ENCODE peak calls at places on chromosomes 1 and 21, in seven cellular contexts. O is mucosa of gallbladder, B is COR-L47, C is globus pallidus, W is midbrain, K is HS-5, I is NCI-H1930. S is an unnamed sample.

GRCh38 chr1:177913762-177914540 is 55.9 kb downstream of the SEC16B start:
- DNase-seq in O (no peak), B (peak; percentile 35), C (no peak), W (no peak), K (no peak), I (no peak), S (no peak)

GRCh38 chr1:28668956-28669719 is 554 bp downstream of the GMEB1 start:
- DNase-seq in O (no peak), B (peak; percentile 86), C (peak; percentile 50), W (peak; percentile 45), K (no peak), I (peak; percentile 82), S (peak; percentile 24)

GRCh38 chr1:20483833-20484525 is 2.0 kb downstream of the CAMK2N1 start:
- DNase-seq in O (no peak), B (peak; percentile 28), C (peak; percentile 61), W (peak; percentile 71), K (no peak), I (no peak), S (no peak)

GRCh38 chr21:43827015-43827611 is 37.7 kb downstream of the RRP1 start:
- DNase-seq in O (no peak), B (no peak), C (no peak), W (no peak), K (no peak), I (no peak), S (no peak)

GRCh38 chr1:213934642-213935041 is 53.1 kb upstream of the PROX1 start:
- DNase-seq in O (peak; percentile 84), B (peak; percentile 43), C (no peak), W (no peak), K (no peak), I (no peak), S (no peak)

GRCh38 chr1:36871146-36871971 is 163.0 kb downstream of the GRIK3 start:
- DNase-seq in O (no peak), B (peak; percentile 73), C (peak; percentile 5), W (no peak), K (no peak), I (no peak), S (no peak)

GRCh38 chr21:28822064-28822402 is 170.6 kb downstream of the LTN1 start:
- DNase-seq in O (no peak), B (no peak), C (no peak), W (no peak), K (no peak), I (no peak), S (no peak)

GRCh38 chr1:30399026-30399425 is 324.4 kb downstream of the MATN1 start:
- DNase-seq in O (no peak), B (no peak), C (no peak), W (no peak), K (no peak), I (no peak), S (no peak)

GRCh38 chr1:98660941-98661543 is 479 bp upstream of the SNX7 start:
- DNase-seq in O (no peak), B (no peak), C (peak; percentile 38), W (peak; percentile 40), K (no peak), I (no peak), S (no peak)

GRCh38 chr1:14369526-14370213 is 228.8 kb upstream of the KAZN start:
- DNase-seq in O (no peak), B (no peak), C (no peak), W (no peak), K (no peak), I (no peak), S (no peak)